ENCODE peak calls at places on chromosomes 2 and 18, in seven cellular contexts. I, D, X, G, N, M and P are unnamed samples.

GRCh38 chr2:189580267-189580661 is 322 bp downstream of the SLC40A1 start:
- DNase-seq in D (peak), X (no peak), M (peak), N (no peak), I (no peak), G (peak), P (no peak)

GRCh38 chr2:46939596-46940359 is 24.2 kb upstream of the MCFD2 start:
- DNase-seq in I (no peak), N (peak), G (no peak), X (no peak), D (peak), M (peak), P (no peak)

GRCh38 chr2:15159751-15160177 is 401.4 kb downstream of the NBAS start:
- DNase-seq in M (peak), X (no peak), I (peak), G (no peak), D (peak), N (peak), P (no peak)

GRCh38 chr2:133843551-133843950 is 275.3 kb upstream of the NCKAP5 start:
- DNase-seq in G (no peak), N (no peak), D (no peak), M (no peak), I (no peak), X (no peak), P (no peak)

GRCh38 chr2:69767034-69767433 is 25.1 kb downstream of the ANXA4 start:
- DNase-seq in I (peak), X (no peak), M (no peak), D (no peak), G (no peak), N (peak), P (no peak)

GRCh38 chr2:164523026-164523425 is 98.3 kb downstream of the GRB14 start:
- DNase-seq in N (no peak), G (no peak), M (no peak), D (no peak), X (no peak), I (no peak), P (no peak)

GRCh38 chr2:158184556-158185343 is 83.1 kb downstream of the UPP2 start:
- DNase-seq in G (no peak), N (no peak), I (no peak), D (no peak), X (no peak), M (peak), P (no peak)

GRCh38 chr18:41992698-41993097 is 37.7 kb downstream of the PIK3C3 start:
- DNase-seq in N (no peak), X (no peak), G (no peak), I (no peak), D (no peak), M (no peak), P (no peak)

GRCh38 chr2:200356794-200357472 is 50.4 kb downstream of the SPATS2L start:
- DNase-seq in N (peak), I (peak), M (peak), D (peak), G (no peak), X (no peak), P (no peak)

GRCh38 chr2:240387669-240388358 is 47.6 kb upstream of the GPC1 start:
- DNase-seq in N (peak), I (peak), D (peak), X (no peak), M (no peak), G (no peak), P (no peak)

GRCh38 chr2:31556921-31557320 is 23.8 kb downstream of the SRD5A2 start:
- DNase-seq in I (no peak), M (no peak), D (no peak), N (no peak), X (no peak), G (no peak), P (no peak)

GRCh38 chr18:26442139-26442538 is 106.2 kb downstream of the KCTD1 start:
- DNase-seq in I (no peak), X (no peak), G (no peak), M (no peak), D (no peak), N (no peak), P (no peak)

GRCh38 chr18:74315464-74316256 is at the start of gene C18orf63:
- DNase-seq in N (no peak), G (no peak), I (no peak), M (no peak), D (no peak), X (no peak), P (no peak)

GRCh38 chr18:37334494-37335125 is 231.0 kb downstream of the CELF4 start:
- DNase-seq in M (no peak), X (peak), G (no peak), I (peak), D (peak), N (no peak), P (no peak)

GRCh38 chr2:104859310-104860130 is 5.6 kb downstream of the POU3F3 start:
- DNase-seq in M (no peak), X (no peak), G (no peak), N (no peak), D (peak), I (no peak), P (no peak)

GRCh38 chr2:160269365-160269764 is 69.3 kb upstream of the ITGB6 start:
- DNase-seq in D (no peak), M (no peak), I (no peak), G (no peak), N (no peak), X (no peak), P (no peak)

GRCh38 chr2:8115451-8115850 is 566.4 kb upstream of the ID2 start:
- DNase-seq in N (no peak), I (no peak), M (no peak), X (no peak), D (no peak), G (no peak), P (no peak)

GRCh38 chr2:36147670-36148390 is 207.7 kb upstream of the CRIM1 start:
- DNase-seq in N (no peak), G (no peak), M (no peak), I (no peak), X (no peak), D (no peak), P (no peak)

GRCh38 chr2:42438685-42439084 is 55.1 kb downstream of the KCNG3 start:
- DNase-seq in X (no peak), D (no peak), I (no peak), G (no peak), M (no peak), N (no peak), P (no peak)

GRCh38 chr18:21109936-21110666 is 1.5 kb downstream of the ROCK1 start:
- DNase-seq in M (no peak), D (no peak), X (no peak), I (peak), G (no peak), N (no peak), P (no peak)

GRCh38 chr2:136118819-136119716 is 1.1 kb upstream of the CXCR4 start:
- DNase-seq in I (no peak), D (peak), N (peak), M (peak), X (peak), G (peak), P (peak)

GRCh38 chr2:74544634-74545033 is 9.1 kb downstream of the LOXL3 start:
- DNase-seq in X (no peak), G (no peak), M (peak), I (no peak), D (no peak), N (no peak), P (no peak)

GRCh38 chr2:20424300-20425290 is 22.3 kb upstream of the RHOB start:
- DNase-seq in M (no peak), D (peak), X (no peak), I (peak), G (peak), N (peak), P (no peak)

GRCh38 chr18:41459657-41460056 is 495.4 kb upstream of the PIK3C3 start:
- DNase-seq in N (no peak), G (no peak), X (no peak), M (no peak), I (no peak), D (no peak), P (no peak)

GRCh38 chr2:55309441-55309840 is 40.4 kb upstream of the MTIF2 start:
- DNase-seq in D (peak), X (no peak), M (no peak), I (peak), N (peak), G (no peak), P (no peak)
- H2BK120ac ChIP-seq in D (no peak), X (no peak), M (no peak), I (no peak), N (no peak), G (no peak), P (no peak)

DNA sequence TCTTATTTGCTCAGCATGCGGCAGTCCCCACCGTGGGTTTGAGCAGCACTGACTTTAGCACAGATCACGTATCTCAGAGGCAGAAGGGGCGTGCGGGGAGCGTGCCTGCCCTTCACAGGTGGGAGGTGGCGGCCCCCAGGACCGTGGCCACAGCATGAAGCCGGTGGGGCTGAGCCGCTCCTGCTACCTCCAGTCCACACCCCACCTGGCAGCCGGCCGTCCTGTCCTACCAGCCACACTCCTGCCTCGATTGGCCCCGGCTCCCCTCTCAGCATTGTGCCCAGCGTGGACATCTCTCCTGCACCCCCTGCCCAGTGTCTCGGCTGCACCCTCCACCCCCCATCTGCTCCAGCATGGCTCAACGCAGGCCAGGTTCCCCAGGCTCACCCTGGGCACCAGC is 73.6 kb downstream of the NFATC1 start:
- DNase-seq in G (no peak), M (no peak), N (no peak), I (no peak), D (no peak), X (no peak), P (no peak)
- H2BK120ac ChIP-seq in G (no peak), M (no peak), N (no peak), I (no peak), D (no peak), X (peak), P (no peak)

GRCh38 chr2:112004246-112004645 is 50.8 kb upstream of the TMEM87B start:
- DNase-seq in I (peak), X (no peak), M (peak), G (no peak), D (no peak), N (no peak), P (no peak)
- H2BK120ac ChIP-seq in I (no peak), X (no peak), M (no peak), G (no peak), D (no peak), N (no peak), P (no peak)

GRCh38 chr2:131036696-131037397 is 56.4 kb downstream of the FAM168B start:
- DNase-seq in D (no peak), G (no peak), X (no peak), N (no peak), I (no peak), M (no peak), P (no peak)
- H2BK120ac ChIP-seq in D (no peak), G (no peak), X (no peak), N (no peak), I (no peak), M (no peak), P (no peak)

DNA sequence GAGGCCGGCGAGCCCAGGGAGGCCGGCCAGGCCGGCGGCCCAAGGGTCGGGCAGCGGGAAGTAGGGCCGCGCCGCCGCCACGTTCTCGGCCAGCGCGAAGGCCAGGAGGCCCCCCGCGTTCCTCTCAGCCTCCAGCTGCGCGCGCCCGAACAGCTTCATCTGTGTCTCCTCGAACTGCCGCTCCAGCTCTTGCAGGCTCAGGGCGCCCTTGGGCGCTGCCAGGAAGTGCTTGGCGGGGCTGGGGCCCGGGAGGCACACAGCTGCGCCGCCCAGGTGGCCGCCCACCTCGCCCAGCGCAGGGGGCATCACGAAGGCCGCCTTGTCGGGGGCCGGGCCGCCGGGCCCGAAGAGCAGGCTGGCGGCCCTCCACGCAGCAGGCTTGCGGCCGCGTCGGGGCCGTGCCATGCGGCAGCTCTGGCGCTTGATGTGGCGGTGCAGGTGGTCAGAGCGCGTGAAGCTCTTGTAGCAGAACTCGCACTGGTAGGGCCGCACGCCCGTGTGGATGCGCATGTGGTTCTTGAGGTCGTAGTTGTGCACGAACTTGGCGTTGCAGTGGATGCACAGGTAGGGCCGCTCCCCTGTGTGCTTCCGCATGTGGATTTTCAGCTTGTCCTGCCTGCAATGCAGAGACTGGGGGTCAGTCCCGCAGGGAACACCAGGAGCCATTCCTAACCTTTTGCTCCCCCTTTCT is 99.0 kb upstream of the SMAD2 start:
- DNase-seq in I (no peak), N (no peak), G (no peak), D (no peak), X (no peak), M (no peak), P (no peak)
- H2BK120ac ChIP-seq in I (no peak), N (no peak), G (no peak), D (no peak), X (no peak), M (no peak), P (no peak)

GRCh38 chr18:48065601-48065995 is 135.1 kb upstream of the SMAD2 start:
- DNase-seq in I (no peak), G (no peak), X (no peak), D (no peak), N (no peak), M (no peak), P (no peak)

GRCh38 chr18:48072428-48073204 is 142.2 kb upstream of the SMAD2 start:
- DNase-seq in I (no peak), X (no peak), N (no peak), G (no peak), M (no peak), D (peak), P (no peak)

GRCh38 chr18:48066225-48066652 is 135.8 kb upstream of the SMAD2 start:
- DNase-seq in X (no peak), G (no peak), M (no peak), N (no peak), I (no peak), D (no peak), P (no peak)

GRCh38 chr18:48064978-48065600 is 134.6 kb upstream of the SMAD2 start:
- DNase-seq in D (no peak), G (no peak), X (no peak), M (peak), I (no peak), N (no peak), P (no peak)

DNA sequence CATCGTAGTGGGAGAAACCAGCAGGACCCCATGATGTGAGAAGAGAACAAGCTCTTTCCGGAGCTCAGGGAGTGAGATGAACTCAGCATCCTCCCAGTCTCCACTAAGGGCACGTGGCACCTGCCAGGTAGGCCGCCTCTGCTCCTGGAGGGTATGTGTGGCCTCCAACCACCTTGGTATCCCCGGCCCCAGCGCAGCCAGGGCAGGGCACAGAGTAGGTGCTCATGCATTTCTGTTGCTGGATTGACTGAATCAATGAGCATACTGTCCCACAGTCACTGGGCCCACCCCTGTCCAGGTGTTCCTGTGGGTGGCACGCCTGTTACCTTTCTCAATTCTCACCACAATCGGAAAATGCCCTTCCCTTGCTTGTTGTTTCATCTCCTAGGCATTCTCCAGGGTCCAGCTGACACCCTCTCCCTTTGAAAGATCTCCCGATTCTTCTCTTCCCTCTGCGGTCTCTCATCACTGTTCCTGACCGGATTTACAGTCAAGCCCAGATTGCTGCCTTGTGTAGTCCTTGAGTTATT is 138.5 kb upstream of the SMAD2 start:
- DNase-seq in N (no peak), I (no peak), M (no peak), X (no peak), G (no peak), D (no peak), P (no peak)
- H2BK120ac ChIP-seq in N (no peak), I (no peak), M (no peak), X (no peak), G (no peak), D (no peak), P (no peak)

DNA sequence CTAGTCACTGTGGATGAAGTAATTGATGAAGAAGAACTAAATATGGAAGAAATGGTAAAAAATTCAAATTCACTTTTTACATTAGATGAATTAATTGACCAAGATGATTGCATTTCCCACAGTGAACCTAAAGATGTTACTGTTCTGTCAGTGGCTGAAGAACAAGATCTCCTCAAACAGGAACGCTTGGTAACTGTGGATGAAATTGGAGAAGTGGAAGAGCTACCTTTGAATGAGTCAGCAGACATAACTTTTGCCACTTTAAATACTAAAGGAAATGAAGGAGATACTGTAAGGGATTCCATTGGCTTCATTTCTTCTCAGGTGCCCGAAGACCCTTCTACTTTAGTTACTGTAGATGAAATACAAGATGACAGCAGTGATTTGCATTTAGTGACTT is 26.6 kb upstream of the DYSF start:
- DNase-seq in I (no peak), G (no peak), N (no peak), X (no peak), M (no peak), D (no peak), P (no peak)
- H2BK120ac ChIP-seq in I (no peak), G (no peak), N (no peak), X (no peak), M (no peak), D (no peak), P (no peak)